ENCODE peak calls at places on chromosome 7, in five cellular contexts. D is GM12878, K is adrenal gland, G is tibial nerve, C is body of pancreas. V is an unnamed sample.

GRCh38 chr7:14430921-14431320 is 441.5 kb upstream of the ETV1 start:
- DNase-seq in D (no peak), K (no peak), G (no peak), C (no peak), V (no peak)

GRCh38 chr7:491958-492713 is 27.5 kb downstream of the PDGFA start:
- DNase-seq in D (no peak), K (no peak), G (no peak), C (peak), V (no peak)

GRCh38 chr7:12650080-12650479 is 37.4 kb upstream of the ARL4A start:
- DNase-seq in D (no peak), K (no peak), G (no peak), C (no peak), V (no peak)

GRCh38 chr7:30468041-30468440 is 10.5 kb downstream of the NOD1 start:
- DNase-seq in D (no peak), K (no peak), G (no peak), C (no peak), V (no peak)

GRCh38 chr7:106021211-106022067 is 58.4 kb downstream of the CDHR3 start:
- DNase-seq in D (no peak), K (no peak), G (no peak), C (no peak), V (no peak)

GRCh38 chr7:101094791-101095375 is 9.6 kb downstream of the TRIM56 start:
- DNase-seq in D (no peak), K (peak), G (no peak), C (peak), V (no peak)

GRCh38 chr7:94040254-94040653 is 36.1 kb upstream of the BET1 start:
- DNase-seq in D (no peak), K (no peak), G (no peak), C (no peak), V (no peak)

GRCh38 chr7:24933298-24933697 is 46.7 kb downstream of the OSBPL3 start:
- DNase-seq in D (no peak), K (no peak), G (no peak), C (no peak), V (no peak)

GRCh38 chr7:100003711-100004661 is 11.4 kb upstream of the ZKSCAN1 start:
- DNase-seq in D (no peak), K (no peak), G (no peak), C (peak), V (no peak)

GRCh38 chr7:25407932-25408480 is 179.7 kb upstream of the NPVF start:
- DNase-seq in D (no peak), K (peak), G (no peak), C (no peak), V (no peak)

GRCh38 chr7:22110227-22110839 is 164.6 kb upstream of the CDCA7L start:
- DNase-seq in D (peak), K (peak), G (peak), C (peak), V (peak)

GRCh38 chr7:73718905-73719805 is at the start of gene STX1A:
- DNase-seq in D (no peak), K (peak), G (no peak), C (peak), V (no peak)

GRCh38 chr7:77434570-77434969 is 18.4 kb upstream of the GSAP start:
- DNase-seq in D (no peak), K (no peak), G (no peak), C (no peak), V (peak)

GRCh38 chr7:8144856-8145255 is 117.1 kb downstream of the ICA1 start:
- DNase-seq in D (no peak), K (no peak), G (no peak), C (no peak), V (no peak)

GRCh38 chr7:30994206-30995100 is 30.7 kb downstream of the GHRHR start:
- DNase-seq in D (no peak), K (no peak), G (no peak), C (peak), V (no peak)

GRCh38 chr7:45033931-45034290 is 33.9 kb downstream of the CCM2 start:
- DNase-seq in D (no peak), K (peak), G (no peak), C (peak), V (no peak)

GRCh38 chr7:16564909-16565426 is 38.3 kb downstream of the LRRC72 start:
- DNase-seq in D (peak), K (peak), G (no peak), C (peak), V (peak)

GRCh38 chr7:46908770-46909169 is 673.1 kb downstream of the TNS3 start:
- DNase-seq in D (no peak), K (no peak), G (no peak), C (no peak), V (peak)

GRCh38 chr7:1662101-1662500 is 8.0 kb upstream of the ELFN1 start:
- DNase-seq in D (no peak), K (no peak), G (no peak), C (no peak), V (no peak)

GRCh38 chr7:4790078-4790465 is 14.6 kb downstream of the AP5Z1 start:
- DNase-seq in D (no peak), K (no peak), G (no peak), C (no peak), V (no peak)

GRCh38 chr7:137476937-137477336 is 133.4 kb upstream of the PTN start:
- DNase-seq in D (no peak), K (no peak), G (no peak), C (no peak), V (no peak)

GRCh38 chr7:6416516-6417145 is 31.1 kb downstream of the DAGLB start:
- DNase-seq in D (no peak), K (no peak), G (no peak), C (no peak), V (no peak)

GRCh38 chr7:136890379-136890778 is 21.9 kb downstream of the CHRM2 start:
- DNase-seq in D (no peak), K (no peak), G (no peak), C (no peak), V (no peak)

GRCh38 chr7:81527651-81528050 is 242.2 kb downstream of the HGF start:
- DNase-seq in D (no peak), K (no peak), G (no peak), C (no peak), V (no peak)

GRCh38 chr7:26153823-26154783 is 2.1 kb downstream of the NFE2L3 start:
- DNase-seq in D (no peak), K (no peak), G (no peak), C (peak), V (peak)

GRCh38 chr7:44386139-44386913 is 60.9 kb upstream of the CAMK2B start:
- DNase-seq in D (no peak), K (no peak), G (no peak), C (no peak), V (no peak)

GRCh38 chr7:144407266-144407931 is 3.9 kb upstream of the NOBOX start:
- DNase-seq in D (no peak), K (peak), G (no peak), C (peak), V (no peak)
- H3K4me3 ChIP-seq in D (no peak), K (no peak), G (no peak), C (no peak), V (no peak)

GRCh38 chr7:28349637-28350036 is 62.7 kb upstream of the CREB5 start:
- DNase-seq in D (no peak), K (no peak), G (no peak), C (no peak), V (no peak)

GRCh38 chr7:28346972-28347371 is 65.3 kb upstream of the CREB5 start:
- DNase-seq in D (no peak), K (no peak), G (no peak), C (no peak), V (no peak)

GRCh38 chr7:28347462-28347861 is 64.9 kb upstream of the CREB5 start:
- DNase-seq in D (no peak), K (no peak), G (no peak), C (no peak), V (peak)

GRCh38 chr7:28348631-28349030 is 63.7 kb upstream of the CREB5 start:
- DNase-seq in D (no peak), K (no peak), G (no peak), C (peak), V (no peak)

GRCh38 chr7:28347964-28348363 is 64.4 kb upstream of the CREB5 start:
- DNase-seq in D (no peak), K (no peak), G (no peak), C (no peak), V (peak)
- TF ChIP-seq CTCF in D (no peak), K (no peak), G (no peak), C (no peak), V (no peak)

GRCh38 chr7:151051108-151051507 is 2.8 kb downstream of the ASIC3 start:
- DNase-seq in D (no peak), K (peak), G (no peak), C (peak), V (no peak)
- H3K4me3 ChIP-seq in D (no peak), K (no peak), G (no peak), C (no peak), V (no peak)

GRCh38 chr7:114921636-114922150 is at the start of gene MDFIC:
- DNase-seq in D (no peak), K (peak), G (no peak), C (peak), V (no peak)

GRCh38 chr7:114923403-114923713 is 1.5 kb downstream of the MDFIC start:
- DNase-seq in D (no peak), K (no peak), G (no peak), C (no peak), V (no peak)

GRCh38 chr7:114922652-114923402 is 933 bp downstream of the MDFIC start:
- DNase-seq in D (no peak), K (peak), G (peak), C (peak), V (no peak)

GRCh38 chr7:114924066-114924712 is 2.3 kb downstream of the MDFIC start:
- DNase-seq in D (no peak), K (no peak), G (no peak), C (no peak), V (no peak)

DNA sequence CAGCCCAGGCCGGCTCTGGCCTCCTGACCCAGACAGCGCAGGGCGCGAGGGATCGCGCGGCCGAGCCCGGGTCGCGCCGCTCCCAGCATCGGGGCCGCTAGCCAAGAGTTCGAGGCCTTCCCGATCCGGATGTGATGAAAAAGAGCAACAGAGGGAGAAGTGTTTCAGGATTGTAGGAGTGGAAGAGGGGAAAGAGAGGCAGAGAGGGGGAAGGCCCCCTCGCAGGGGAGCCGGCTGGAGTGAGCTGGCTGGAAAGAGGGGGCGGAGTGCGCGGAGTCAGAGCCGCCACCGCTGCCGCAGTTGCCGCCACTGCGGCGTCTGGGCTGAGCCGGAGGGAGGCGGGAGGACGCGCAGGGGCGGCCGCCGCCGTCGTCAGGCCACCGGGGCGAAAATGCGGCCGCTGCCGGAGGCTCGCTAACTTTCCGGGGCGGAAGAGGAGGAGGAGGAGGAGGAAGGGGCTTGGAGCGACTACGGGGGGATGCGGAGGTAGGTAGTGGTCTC is 307 bp downstream of the MDFIC start:
- DNase-seq in D (no peak), K (peak), G (peak), C (peak), V (no peak)
- TF ChIP-seq CTCF in D (no peak), K (no peak), G (no peak), C (no peak), V (no peak)

DNA sequence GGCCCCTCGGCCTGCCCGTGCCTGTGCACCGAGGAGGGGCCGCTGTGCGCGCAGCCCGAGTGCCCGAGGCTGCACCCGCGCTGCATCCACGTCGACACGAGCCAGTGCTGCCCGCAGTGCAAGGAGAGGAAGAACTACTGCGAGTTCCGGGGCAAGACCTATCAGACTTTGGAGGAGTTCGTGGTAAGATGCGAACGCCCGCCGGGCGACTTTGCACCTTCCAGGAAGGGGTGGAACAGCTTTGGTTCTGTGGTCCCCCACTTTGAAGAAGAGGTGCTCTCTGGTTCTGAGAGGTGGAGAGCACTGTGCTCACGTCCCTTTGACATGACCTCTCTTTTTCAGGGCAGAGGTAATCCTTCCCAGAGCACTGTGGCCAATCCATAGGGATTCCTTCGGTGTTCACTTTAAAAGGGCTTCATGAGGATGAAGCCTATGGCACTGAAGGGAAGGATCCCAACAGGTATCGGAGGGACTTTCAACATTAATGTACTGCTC is 2.6 kb downstream of the VWC2 start:
- DNase-seq in D (no peak), K (no peak), G (no peak), C (no peak), V (no peak)
- H3K4me3 ChIP-seq in D (no peak), K (no peak), G (peak), C (no peak), V (no peak)

GRCh38 chr7:158482460-158482859 is 105.2 kb downstream of the PTPRN2 start:
- DNase-seq in D (no peak), K (no peak), G (no peak), C (no peak), V (no peak)

GRCh38 chr7:158479021-158479679 is 108.5 kb downstream of the PTPRN2 start:
- DNase-seq in D (no peak), K (no peak), G (no peak), C (no peak), V (no peak)

GRCh38 chr7:158477866-158478265 is 109.8 kb downstream of the PTPRN2 start:
- DNase-seq in D (no peak), K (no peak), G (no peak), C (no peak), V (no peak)

GRCh38 chr7:158476303-158476932 is 111.2 kb downstream of the PTPRN2 start:
- DNase-seq in D (no peak), K (no peak), G (no peak), C (no peak), V (no peak)

DNA sequence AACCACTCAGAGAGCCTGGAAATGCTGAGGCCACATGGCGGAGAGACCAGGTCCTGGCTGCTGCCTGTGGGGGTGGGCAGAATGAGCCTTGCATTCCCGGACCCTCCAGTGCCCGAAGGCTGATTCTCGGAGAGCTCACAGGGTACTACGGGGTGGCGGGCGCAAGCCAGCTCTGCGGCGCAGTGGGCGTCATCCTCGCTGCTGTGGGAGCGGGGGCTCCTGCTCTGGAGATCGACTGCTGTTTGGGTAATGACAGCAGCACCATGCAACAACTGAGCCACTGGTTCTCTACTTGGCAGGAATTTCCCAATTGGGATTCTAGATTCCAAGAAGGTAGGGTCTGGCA is 108.0 kb downstream of the PTPRN2 start:
- DNase-seq in D (no peak), K (no peak), G (no peak), C (no peak), V (no peak)
- TF ChIP-seq CTCF in D (no peak), K (no peak), G (no peak), C (no peak), V (no peak)

GRCh38 chr7:27154369-27154768 is 2.0 kb upstream of the HOXA3 start:
- DNase-seq in D (no peak), K (no peak), G (no peak), C (no peak), V (no peak)

GRCh38 chr7:27156508-27156898 is at the start of gene HOXA7:
- DNase-seq in D (no peak), K (peak), G (peak), C (no peak), V (no peak)

GRCh38 chr7:27156901-27157716 is 634 bp upstream of the HOXA7 start:
- DNase-seq in D (no peak), K (no peak), G (no peak), C (no peak), V (no peak)

GRCh38 chr7:27154901-27155815 is 1.3 kb downstream of the HOXA7 start:
- DNase-seq in D (no peak), K (peak), G (no peak), C (no peak), V (no peak)

DNA sequence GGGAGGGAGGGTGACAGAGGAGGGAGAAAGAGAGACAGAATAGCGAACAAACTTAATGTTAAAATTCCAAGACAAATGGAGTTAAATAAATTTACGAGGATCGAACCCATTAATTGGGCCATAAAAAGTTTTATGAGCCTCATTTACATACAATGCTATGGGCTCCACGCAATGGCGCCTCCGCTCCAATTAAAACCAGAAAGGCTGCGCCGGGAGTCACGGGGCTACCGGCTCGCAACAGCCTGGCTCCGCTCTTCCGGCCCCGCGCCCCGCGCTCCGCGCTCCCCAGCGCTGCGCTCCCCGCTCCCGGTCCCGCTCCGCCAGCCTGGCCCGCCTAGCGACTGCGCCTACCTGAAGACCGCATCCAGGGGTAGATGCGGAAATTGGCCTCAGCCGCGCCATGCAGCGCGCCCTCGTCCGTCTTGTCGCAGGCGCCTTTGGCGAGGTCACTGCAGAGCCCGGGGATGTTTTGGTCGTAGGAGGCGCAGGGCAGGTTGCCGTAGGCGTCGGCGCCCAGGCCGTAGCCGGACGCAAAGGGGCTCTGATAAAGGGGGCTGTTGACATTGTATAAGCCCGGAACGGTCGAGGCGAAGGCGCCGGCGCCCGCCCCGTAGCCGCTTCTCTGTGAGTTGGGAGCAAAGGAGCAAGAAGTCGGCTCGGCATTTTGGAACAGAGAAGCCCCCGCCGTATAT is 513 bp downstream of the HOXA7 start:
- DNase-seq in D (no peak), K (peak), G (no peak), C (no peak), V (no peak)
- H3K4me3 ChIP-seq in D (no peak), K (peak), G (peak), C (no peak), V (peak)

V was measured in HFF-Myc.